ENCODE peak calls at places on chromosomes 5 and 9, in ten cellular contexts. One of them, this sample, is unnamed.

GRCh38 chr9:16202913-16203734 is 650.3 kb downstream of the CCDC171 start:
- DNase-seq in T follicular helper cell: no peak
- DNase-seq in EL: peak
- DNase-seq in T47D: no peak
- DNase-seq in neuronal stem cell: no peak
- DNase-seq in prostate gland: no peak
- DNase-seq in CD8-positive, alpha-beta memory T cell: no peak
- DNase-seq in immature natural killer cell: no peak
- DNase-seq in left ventricle myocardium inferior: no peak
- DNase-seq in NCI-H510A treated with DMSO at 0.1 percent for 48 hours: no peak
- DNase-seq in this sample: no peak

GRCh38 chr9:116843863-116844620 is 156.9 kb downstream of the TRIM32 start:
- DNase-seq in T follicular helper cell: no peak
- DNase-seq in EL: no peak
- DNase-seq in T47D: no peak
- DNase-seq in neuronal stem cell: no peak
- DNase-seq in prostate gland: peak
- DNase-seq in CD8-positive, alpha-beta memory T cell: no peak
- DNase-seq in immature natural killer cell: no peak
- DNase-seq in left ventricle myocardium inferior: no peak
- DNase-seq in NCI-H510A treated with DMSO at 0.1 percent for 48 hours: no peak
- DNase-seq in this sample: no peak

GRCh38 chr5:45521067-45521466 is 175.1 kb downstream of the HCN1 start:
- DNase-seq in T follicular helper cell: no peak
- DNase-seq in EL: no peak
- DNase-seq in T47D: peak
- DNase-seq in neuronal stem cell: peak
- DNase-seq in prostate gland: no peak
- DNase-seq in CD8-positive, alpha-beta memory T cell: no peak
- DNase-seq in immature natural killer cell: no peak
- DNase-seq in left ventricle myocardium inferior: no peak
- DNase-seq in NCI-H510A treated with DMSO at 0.1 percent for 48 hours: no peak
- DNase-seq in this sample: no peak

GRCh38 chr9:113131689-113132151 is 19.1 kb upstream of the SLC31A2 start:
- DNase-seq in T follicular helper cell: no peak
- DNase-seq in EL: no peak
- DNase-seq in T47D: peak
- DNase-seq in neuronal stem cell: no peak
- DNase-seq in prostate gland: no peak
- DNase-seq in CD8-positive, alpha-beta memory T cell: no peak
- DNase-seq in immature natural killer cell: no peak
- DNase-seq in left ventricle myocardium inferior: no peak
- DNase-seq in NCI-H510A treated with DMSO at 0.1 percent for 48 hours: no peak
- DNase-seq in this sample: no peak

GRCh38 chr5:77560677-77561263 is 68.7 kb upstream of the WDR41 start:
- DNase-seq in T follicular helper cell: no peak
- DNase-seq in EL: peak
- DNase-seq in T47D: peak
- DNase-seq in neuronal stem cell: peak
- DNase-seq in prostate gland: peak
- DNase-seq in CD8-positive, alpha-beta memory T cell: no peak
- DNase-seq in immature natural killer cell: no peak
- DNase-seq in left ventricle myocardium inferior: no peak
- DNase-seq in NCI-H510A treated with DMSO at 0.1 percent for 48 hours: peak
- DNase-seq in this sample: no peak

GRCh38 chr9:121268598-121269029 is 652 bp downstream of the GSN start:
- DNase-seq in T follicular helper cell: no peak
- DNase-seq in EL: peak
- DNase-seq in T47D: peak
- DNase-seq in neuronal stem cell: no peak
- DNase-seq in prostate gland: no peak
- DNase-seq in CD8-positive, alpha-beta memory T cell: no peak
- DNase-seq in immature natural killer cell: no peak
- DNase-seq in left ventricle myocardium inferior: no peak
- DNase-seq in NCI-H510A treated with DMSO at 0.1 percent for 48 hours: peak
- DNase-seq in this sample: no peak

GRCh38 chr9:36717276-36717675 is 144.6 kb downstream of the MELK start:
- DNase-seq in T follicular helper cell: no peak
- DNase-seq in EL: no peak
- DNase-seq in T47D: no peak
- DNase-seq in neuronal stem cell: no peak
- DNase-seq in prostate gland: no peak
- DNase-seq in CD8-positive, alpha-beta memory T cell: no peak
- DNase-seq in immature natural killer cell: no peak
- DNase-seq in left ventricle myocardium inferior: no peak
- DNase-seq in NCI-H510A treated with DMSO at 0.1 percent for 48 hours: no peak
- DNase-seq in this sample: no peak

GRCh38 chr9:93589688-93590087 is 13.3 kb downstream of the PHF2 start:
- DNase-seq in T follicular helper cell: no peak
- DNase-seq in EL: peak
- DNase-seq in T47D: no peak
- DNase-seq in neuronal stem cell: peak
- DNase-seq in prostate gland: no peak
- DNase-seq in CD8-positive, alpha-beta memory T cell: no peak
- DNase-seq in immature natural killer cell: no peak
- DNase-seq in left ventricle myocardium inferior: no peak
- DNase-seq in NCI-H510A treated with DMSO at 0.1 percent for 48 hours: peak
- DNase-seq in this sample: no peak

GRCh38 chr5:61817472-61818326 is 485.6 kb downstream of the ZSWIM6 start:
- DNase-seq in T follicular helper cell: no peak
- DNase-seq in EL: peak
- DNase-seq in T47D: peak
- DNase-seq in neuronal stem cell: peak
- DNase-seq in prostate gland: peak
- DNase-seq in CD8-positive, alpha-beta memory T cell: no peak
- DNase-seq in immature natural killer cell: no peak
- DNase-seq in left ventricle myocardium inferior: peak
- DNase-seq in NCI-H510A treated with DMSO at 0.1 percent for 48 hours: no peak
- DNase-seq in this sample: no peak

GRCh38 chr5:124527220-124527991 is 219.0 kb downstream of the ZNF608 start:
- DNase-seq in T follicular helper cell: no peak
- DNase-seq in EL: no peak
- DNase-seq in T47D: no peak
- DNase-seq in neuronal stem cell: no peak
- DNase-seq in prostate gland: no peak
- DNase-seq in CD8-positive, alpha-beta memory T cell: no peak
- DNase-seq in immature natural killer cell: no peak
- DNase-seq in left ventricle myocardium inferior: no peak
- DNase-seq in NCI-H510A treated with DMSO at 0.1 percent for 48 hours: no peak
- DNase-seq in this sample: peak

GRCh38 chr9:26975728-26976707 is 19.8 kb downstream of the IFT74 start:
- DNase-seq in T follicular helper cell: no peak
- DNase-seq in EL: peak
- DNase-seq in T47D: peak
- DNase-seq in neuronal stem cell: peak
- DNase-seq in prostate gland: no peak
- DNase-seq in CD8-positive, alpha-beta memory T cell: no peak
- DNase-seq in immature natural killer cell: no peak
- DNase-seq in left ventricle myocardium inferior: no peak
- DNase-seq in NCI-H510A treated with DMSO at 0.1 percent for 48 hours: no peak
- DNase-seq in this sample: no peak

GRCh38 chr9:115039686-115040085 is 78.3 kb downstream of the TNC start:
- DNase-seq in T follicular helper cell: no peak
- DNase-seq in EL: no peak
- DNase-seq in T47D: no peak
- DNase-seq in neuronal stem cell: no peak
- DNase-seq in prostate gland: no peak
- DNase-seq in CD8-positive, alpha-beta memory T cell: no peak
- DNase-seq in immature natural killer cell: no peak
- DNase-seq in left ventricle myocardium inferior: no peak
- DNase-seq in NCI-H510A treated with DMSO at 0.1 percent for 48 hours: no peak
- DNase-seq in this sample: no peak

GRCh38 chr5:95908799-95909198 is 52.9 kb downstream of the ELL2 start:
- DNase-seq in T follicular helper cell: no peak
- DNase-seq in EL: no peak
- DNase-seq in T47D: no peak
- DNase-seq in neuronal stem cell: no peak
- DNase-seq in prostate gland: no peak
- DNase-seq in CD8-positive, alpha-beta memory T cell: no peak
- DNase-seq in immature natural killer cell: no peak
- DNase-seq in left ventricle myocardium inferior: no peak
- DNase-seq in NCI-H510A treated with DMSO at 0.1 percent for 48 hours: no peak
- DNase-seq in this sample: no peak

GRCh38 chr5:73030995-73031394 is 75.2 kb downstream of the FCHO2 start:
- DNase-seq in T follicular helper cell: no peak
- DNase-seq in EL: peak
- DNase-seq in T47D: peak
- DNase-seq in neuronal stem cell: peak
- DNase-seq in prostate gland: no peak
- DNase-seq in CD8-positive, alpha-beta memory T cell: no peak
- DNase-seq in immature natural killer cell: no peak
- DNase-seq in left ventricle myocardium inferior: no peak
- DNase-seq in NCI-H510A treated with DMSO at 0.1 percent for 48 hours: no peak
- DNase-seq in this sample: no peak

GRCh38 chr9:92438900-92439526 is 14.7 kb upstream of the OMD start:
- DNase-seq in T follicular helper cell: no peak
- DNase-seq in EL: peak
- DNase-seq in T47D: peak
- DNase-seq in neuronal stem cell: no peak
- DNase-seq in prostate gland: no peak
- DNase-seq in CD8-positive, alpha-beta memory T cell: no peak
- DNase-seq in immature natural killer cell: no peak
- DNase-seq in left ventricle myocardium inferior: no peak
- DNase-seq in NCI-H510A treated with DMSO at 0.1 percent for 48 hours: no peak
- DNase-seq in this sample: no peak

GRCh38 chr9:94999832-95000231 is 273.3 kb downstream of the AOPEP start:
- DNase-seq in T follicular helper cell: no peak
- DNase-seq in EL: no peak
- DNase-seq in T47D: no peak
- DNase-seq in neuronal stem cell: no peak
- DNase-seq in prostate gland: no peak
- DNase-seq in CD8-positive, alpha-beta memory T cell: no peak
- DNase-seq in immature natural killer cell: no peak
- DNase-seq in left ventricle myocardium inferior: no peak
- DNase-seq in NCI-H510A treated with DMSO at 0.1 percent for 48 hours: no peak
- DNase-seq in this sample: no peak

GRCh38 chr5:134603059-134603458 is 29.6 kb downstream of the SAR1B start:
- DNase-seq in T follicular helper cell: no peak
- DNase-seq in EL: peak
- DNase-seq in T47D: no peak
- DNase-seq in neuronal stem cell: no peak
- DNase-seq in prostate gland: no peak
- DNase-seq in CD8-positive, alpha-beta memory T cell: no peak
- DNase-seq in immature natural killer cell: no peak
- DNase-seq in left ventricle myocardium inferior: no peak
- DNase-seq in NCI-H510A treated with DMSO at 0.1 percent for 48 hours: no peak
- DNase-seq in this sample: no peak

GRCh38 chr9:135075234-135076142 is 12.0 kb upstream of the OLFM1 start:
- DNase-seq in T follicular helper cell: no peak
- DNase-seq in EL: no peak
- DNase-seq in T47D: peak
- DNase-seq in neuronal stem cell: no peak
- DNase-seq in prostate gland: peak
- DNase-seq in CD8-positive, alpha-beta memory T cell: no peak
- DNase-seq in immature natural killer cell: no peak
- DNase-seq in left ventricle myocardium inferior: peak
- DNase-seq in NCI-H510A treated with DMSO at 0.1 percent for 48 hours: no peak
- DNase-seq in this sample: peak

GRCh38 chr9:22976454-22976853 is 529.8 kb downstream of the DMRTA1 start:
- DNase-seq in T follicular helper cell: no peak
- DNase-seq in EL: peak
- DNase-seq in T47D: no peak
- DNase-seq in neuronal stem cell: no peak
- DNase-seq in prostate gland: no peak
- DNase-seq in CD8-positive, alpha-beta memory T cell: no peak
- DNase-seq in immature natural killer cell: no peak
- DNase-seq in left ventricle myocardium inferior: no peak
- DNase-seq in NCI-H510A treated with DMSO at 0.1 percent for 48 hours: no peak
- DNase-seq in this sample: no peak

GRCh38 chr5:19920761-19921160 is 67.2 kb downstream of the CDH18 start:
- DNase-seq in T follicular helper cell: no peak
- DNase-seq in EL: no peak
- DNase-seq in T47D: no peak
- DNase-seq in neuronal stem cell: no peak
- DNase-seq in prostate gland: no peak
- DNase-seq in CD8-positive, alpha-beta memory T cell: no peak
- DNase-seq in immature natural killer cell: no peak
- DNase-seq in left ventricle myocardium inferior: no peak
- DNase-seq in NCI-H510A treated with DMSO at 0.1 percent for 48 hours: no peak
- DNase-seq in this sample: no peak

GRCh38 chr9:81293651-81294050 is 395.7 kb downstream of the TLE1 start:
- DNase-seq in T follicular helper cell: no peak
- DNase-seq in EL: no peak
- DNase-seq in T47D: no peak
- DNase-seq in neuronal stem cell: no peak
- DNase-seq in prostate gland: no peak
- DNase-seq in CD8-positive, alpha-beta memory T cell: no peak
- DNase-seq in immature natural killer cell: no peak
- DNase-seq in left ventricle myocardium inferior: no peak
- DNase-seq in NCI-H510A treated with DMSO at 0.1 percent for 48 hours: no peak
- DNase-seq in this sample: no peak

GRCh38 chr5:75670571-75670970 is 46.7 kb downstream of the POC5 start:
- DNase-seq in T follicular helper cell: no peak
- DNase-seq in EL: no peak
- DNase-seq in T47D: no peak
- DNase-seq in neuronal stem cell: no peak
- DNase-seq in prostate gland: no peak
- DNase-seq in CD8-positive, alpha-beta memory T cell: no peak
- DNase-seq in immature natural killer cell: no peak
- DNase-seq in left ventricle myocardium inferior: no peak
- DNase-seq in NCI-H510A treated with DMSO at 0.1 percent for 48 hours: no peak
- DNase-seq in this sample: no peak

GRCh38 chr9:98515506-98516204 is 193.1 kb downstream of the GABBR2 start:
- DNase-seq in T follicular helper cell: no peak
- DNase-seq in EL: no peak
- DNase-seq in T47D: no peak
- DNase-seq in neuronal stem cell: no peak
- DNase-seq in prostate gland: no peak
- DNase-seq in CD8-positive, alpha-beta memory T cell: no peak
- DNase-seq in immature natural killer cell: no peak
- DNase-seq in left ventricle myocardium inferior: no peak
- DNase-seq in NCI-H510A treated with DMSO at 0.1 percent for 48 hours: no peak
- DNase-seq in this sample: no peak

GRCh38 chr9:137310190-137311052 is 8.3 kb upstream of the NRARP start:
- DNase-seq in T follicular helper cell: no peak
- DNase-seq in EL: no peak
- DNase-seq in T47D: peak
- DNase-seq in neuronal stem cell: no peak
- DNase-seq in prostate gland: no peak
- DNase-seq in CD8-positive, alpha-beta memory T cell: no peak
- DNase-seq in immature natural killer cell: no peak
- DNase-seq in left ventricle myocardium inferior: peak
- DNase-seq in NCI-H510A treated with DMSO at 0.1 percent for 48 hours: peak
- DNase-seq in this sample: peak

GRCh38 chr9:93920401-93920800 is 34.8 kb downstream of the BARX1 start:
- DNase-seq in T follicular helper cell: no peak
- DNase-seq in EL: no peak
- DNase-seq in T47D: no peak
- DNase-seq in neuronal stem cell: no peak
- DNase-seq in prostate gland: no peak
- DNase-seq in CD8-positive, alpha-beta memory T cell: no peak
- DNase-seq in immature natural killer cell: no peak
- DNase-seq in left ventricle myocardium inferior: no peak
- DNase-seq in NCI-H510A treated with DMSO at 0.1 percent for 48 hours: no peak
- DNase-seq in this sample: no peak

GRCh38 chr5:170740586-170741205 is 42.8 kb upstream of the GABRP start:
- DNase-seq in T follicular helper cell: no peak
- DNase-seq in EL: no peak
- DNase-seq in T47D: no peak
- DNase-seq in neuronal stem cell: no peak
- DNase-seq in prostate gland: no peak
- DNase-seq in CD8-positive, alpha-beta memory T cell: no peak
- DNase-seq in immature natural killer cell: no peak
- DNase-seq in left ventricle myocardium inferior: no peak
- DNase-seq in NCI-H510A treated with DMSO at 0.1 percent for 48 hours: no peak
- DNase-seq in this sample: no peak

GRCh38 chr9:72476617-72477375 is 44.6 kb upstream of the TMC1 start:
- DNase-seq in T follicular helper cell: no peak
- DNase-seq in EL: peak
- DNase-seq in T47D: peak
- DNase-seq in neuronal stem cell: no peak
- DNase-seq in prostate gland: peak
- DNase-seq in CD8-positive, alpha-beta memory T cell: no peak
- DNase-seq in immature natural killer cell: no peak
- DNase-seq in left ventricle myocardium inferior: no peak
- DNase-seq in NCI-H510A treated with DMSO at 0.1 percent for 48 hours: peak
- DNase-seq in this sample: peak

GRCh38 chr5:125357660-125358059 is 611.2 kb upstream of the ZNF608 start:
- DNase-seq in T follicular helper cell: no peak
- DNase-seq in EL: peak
- DNase-seq in T47D: peak
- DNase-seq in neuronal stem cell: no peak
- DNase-seq in prostate gland: no peak
- DNase-seq in CD8-positive, alpha-beta memory T cell: no peak
- DNase-seq in immature natural killer cell: no peak
- DNase-seq in left ventricle myocardium inferior: no peak
- DNase-seq in NCI-H510A treated with DMSO at 0.1 percent for 48 hours: no peak
- DNase-seq in this sample: no peak